ENCODE peak calls at places on chromosomes 6 and 20, in seven cellular contexts. G is DND-41, P is hepatocyte, T is IMR-90, U is GM23338, S is mesendoderm, R is endothelial cell of umbilical vein. J is an unnamed sample.

GRCh38 chr6:116090251-116090650 is 10.4 kb upstream of the NT5DC1 start:
- DNase-seq in G (no peak), P (no peak), T (no peak), U (no peak), S (no peak), R (no peak), J (no peak)

GRCh38 chr6:131510094-131510493 is 62.9 kb upstream of the ARG1 start:
- DNase-seq in G (no peak), P (no peak), T (no peak), U (peak; percentile 60), S (peak; percentile 73), R (no peak), J (peak; percentile 45)

GRCh38 chr6:130513770-130514169 is 148.0 kb downstream of the TMEM200A start:
- DNase-seq in G (peak; percentile 91), P (no peak), T (peak; percentile 65), U (no peak), S (no peak), R (no peak), J (no peak)

GRCh38 chr6:143128346-143129015 is 67.8 kb downstream of the AIG1 start:
- DNase-seq in G (no peak), P (no peak), T (no peak), U (no peak), S (no peak), R (no peak), J (no peak)

GRCh38 chr6:32082951-32083350 is 26.2 kb downstream of the TNXB start:
- DNase-seq in G (no peak), P (no peak), T (no peak), U (no peak), S (no peak), R (no peak), J (no peak)

GRCh38 chr20:42338274-42339172 is 720.3 kb upstream of the CHD6 start:
- DNase-seq in G (no peak), P (no peak), T (no peak), U (no peak), S (no peak), R (no peak), J (peak; percentile 36)

GRCh38 chr20:47276251-47276650 is 80.2 kb downstream of the ZMYND8 start:
- DNase-seq in G (no peak), P (no peak), T (no peak), U (no peak), S (no peak), R (no peak), J (no peak)

GRCh38 chr6:90406957-90407356 is 110.3 kb upstream of the BACH2 start:
- DNase-seq in G (no peak), P (peak; percentile 10), T (peak; percentile 29), U (no peak), S (peak; percentile 67), R (no peak), J (no peak)

GRCh38 chr6:756224-756623 is 63.3 kb upstream of the EXOC2 start:
- DNase-seq in G (no peak), P (no peak), T (no peak), U (no peak), S (no peak), R (no peak), J (no peak)

GRCh38 chr6:20168668-20169633 is 43.3 kb downstream of the MBOAT1 start:
- DNase-seq in G (no peak), P (no peak), T (no peak), U (peak; percentile 9), S (no peak), R (no peak), J (no peak)

GRCh38 chr6:126112171-126112632 is 125.9 kb downstream of the TRMT11 start:
- DNase-seq in G (no peak), P (peak; percentile 41), T (peak; percentile 63), U (no peak), S (no peak), R (no peak), J (no peak)

GRCh38 chr20:44738779-44739477 is 6.7 kb upstream of the KCNK15 start:
- DNase-seq in G (peak; percentile 74), P (peak; percentile 78), T (peak; percentile 67), U (peak; percentile 93), S (peak; percentile 96), R (peak; percentile 72), J (peak; percentile 80)

GRCh38 chr6:6795396-6795795 is 206.9 kb downstream of the LY86 start:
- DNase-seq in G (no peak), P (no peak), T (no peak), U (no peak), S (no peak), R (no peak), J (no peak)

GRCh38 chr6:6713660-6714446 is 125.3 kb downstream of the LY86 start:
- DNase-seq in G (peak; percentile 45), P (no peak), T (peak; percentile 52), U (no peak), S (no peak), R (no peak), J (no peak)

GRCh38 chr6:33080127-33081089 is 4.6 kb downstream of the HLA-DPB1 start:
- DNase-seq in G (no peak), P (peak; percentile 82), T (peak; percentile 48), U (peak; percentile 88), S (peak; percentile 92), R (peak; percentile 72), J (peak; percentile 83)

GRCh38 chr20:42588847-42589246 is 600.9 kb downstream of the PTPRT start:
- DNase-seq in G (no peak), P (no peak), T (no peak), U (no peak), S (no peak), R (no peak), J (no peak)

GRCh38 chr6:141467041-141467440 is 665.7 kb upstream of the GJE1 start:
- DNase-seq in G (no peak), P (no peak), T (no peak), U (peak; percentile 11), S (peak; percentile 29), R (no peak), J (no peak)

GRCh38 chr6:122749451-122750050 is 30.0 kb upstream of the FABP7 start:
- DNase-seq in G (no peak), P (no peak), T (no peak), U (no peak), S (no peak), R (no peak), J (no peak)

GRCh38 chr20:10553326-10553984 is 118.3 kb downstream of the SLX4IP start:
- DNase-seq in G (peak; percentile 47), P (peak; percentile 81), T (peak; percentile 82), U (peak; percentile 87), S (peak; percentile 78), R (peak; percentile 84), J (peak; percentile 80)

GRCh38 chr6:45959534-45960195 is 56.0 kb downstream of the CLIC5 start:
- DNase-seq in G (no peak), P (peak; percentile 67), T (no peak), U (no peak), S (no peak), R (peak; percentile 7), J (no peak)

GRCh38 chr6:136728033-136728939 is 64.0 kb downstream of the MAP3K5 start:
- DNase-seq in G (no peak), P (no peak), T (no peak), U (no peak), S (no peak), R (no peak), J (no peak)

GRCh38 chr20:41560971-41561370 is 57.2 kb downstream of the CHD6 start:
- DNase-seq in G (no peak), P (no peak), T (no peak), U (no peak), S (no peak), R (no peak), J (no peak)

GRCh38 chr6:71333700-71334099 is 45.1 kb downstream of the OGFRL1 start:
- DNase-seq in G (no peak), P (peak; percentile 32), T (peak; percentile 94), U (no peak), S (no peak), R (peak; percentile 30), J (no peak)

GRCh38 chr6:81750660-81751387 is 1.7 kb downstream of the TENT5A start:
- DNase-seq in G (no peak), P (no peak), T (peak; percentile 18), U (no peak), S (peak; percentile 27), R (no peak), J (peak; percentile 16)

DNA sequence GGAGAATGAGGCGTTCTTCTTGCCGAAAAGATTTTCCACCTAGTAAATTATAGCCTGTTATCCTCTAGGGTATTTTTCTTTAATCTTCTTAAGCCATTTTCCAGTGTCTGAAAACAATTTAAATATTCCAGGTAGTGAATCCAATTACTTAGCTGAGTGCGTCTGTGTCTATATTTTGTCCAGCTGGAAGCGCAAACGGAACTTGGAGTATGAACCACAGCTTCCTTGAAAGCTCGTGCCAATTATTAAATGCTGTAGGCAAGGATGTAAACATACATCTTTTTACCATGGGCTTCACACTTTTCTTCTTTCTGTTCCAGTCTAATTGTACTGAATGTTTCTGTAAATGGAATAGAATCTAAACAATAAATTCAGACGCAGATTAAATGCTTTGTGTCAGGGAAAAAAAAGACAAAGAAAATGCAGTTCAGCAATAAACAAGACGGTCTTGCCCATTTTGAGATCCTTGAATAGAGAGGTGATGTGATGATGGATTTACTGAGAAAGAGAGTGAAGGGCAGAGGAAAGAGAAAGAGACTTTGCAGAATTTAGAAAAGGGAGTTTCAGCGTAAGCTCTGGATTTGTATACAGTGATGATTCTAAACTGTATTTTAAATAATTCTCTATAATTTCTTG is 1.9 kb downstream of the PLCB1 start:
- DNase-seq in G (no peak), P (no peak), T (no peak), U (no peak), S (no peak), R (peak; percentile 49), J (no peak)
- H3K4me2 ChIP-seq in G (peak overlapping the region; percentile 93), P (peak overlapping the region; percentile 89), T (no peak overlapping the region), U (no peak overlapping the region), S (no peak overlapping the region), R (peak overlapping the region; percentile 90), J (no peak overlapping the region)

DNA sequence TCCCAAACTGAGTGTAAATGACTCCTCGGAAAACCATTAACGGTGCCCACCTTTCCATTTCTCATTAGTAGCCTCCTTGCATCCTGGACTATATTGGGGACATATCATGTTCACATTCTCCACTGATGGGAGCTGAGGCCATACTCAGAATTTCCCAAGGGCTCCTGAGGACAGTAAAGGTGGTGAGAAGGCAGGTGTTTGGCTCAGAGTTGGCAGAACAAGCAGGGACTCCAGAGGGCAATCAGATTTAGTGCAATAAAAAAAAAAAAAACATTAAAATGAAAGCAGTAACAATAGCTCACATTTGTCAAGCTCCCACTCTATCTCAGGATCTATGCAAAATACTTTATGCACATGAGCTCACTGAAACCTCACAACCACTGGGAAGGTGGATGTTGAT is 401.4 kb downstream of the MAFB start:
- DNase-seq in G (no peak), P (no peak), T (no peak), U (no peak), S (no peak), R (no peak), J (no peak)
- H3K4me2 ChIP-seq in G (no peak overlapping the region), P (no peak overlapping the region), T (no peak overlapping the region), U (peak overlapping the region; percentile 55), S (no peak overlapping the region), R (no peak overlapping the region), J (no peak overlapping the region)

GRCh38 chr6:157486632-157487031 is 105.6 kb downstream of the ZDHHC14 start:
- DNase-seq in G (no peak), P (no peak), T (no peak), U (no peak), S (no peak), R (no peak), J (no peak)
- H3K4me2 ChIP-seq in G (no peak overlapping the region), P (no peak overlapping the region), T (no peak overlapping the region), U (no peak overlapping the region), S (no peak overlapping the region), R (no peak overlapping the region), J (no peak overlapping the region)

DNA sequence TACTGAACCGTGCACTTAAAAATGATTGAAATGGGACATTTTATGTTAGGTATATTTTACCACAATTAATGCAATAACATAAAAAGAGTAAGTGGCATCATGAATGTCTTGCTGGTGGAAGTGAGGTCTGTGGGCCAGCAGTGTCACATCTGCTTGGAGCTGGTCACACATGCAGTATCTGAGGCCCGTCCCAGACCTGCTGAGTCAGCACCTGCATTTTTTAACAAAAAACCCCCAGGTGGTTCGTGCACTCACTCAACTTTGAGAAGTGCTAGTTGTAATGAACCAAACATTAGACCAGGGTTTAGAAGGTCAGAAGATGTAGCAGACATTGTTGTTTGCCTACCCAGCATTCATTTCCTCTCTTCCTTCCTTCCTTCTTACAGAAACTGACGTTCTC is 21.0 kb downstream of the BANF2 start:
- DNase-seq in G (no peak), P (no peak), T (no peak), U (no peak), S (no peak), R (no peak), J (no peak)
- H3K4me2 ChIP-seq in G (no peak overlapping the region), P (no peak overlapping the region), T (no peak overlapping the region), U (no peak overlapping the region), S (no peak overlapping the region), R (no peak overlapping the region), J (no peak overlapping the region)

J was measured in neural progenitor cell.